ENCODE peak calls at places on chromosomes 11 and 22, in six cellular contexts. F, D, G, K, M and P are unnamed samples.

GRCh38 chr22:44003776-44004460 is 20.2 kb upstream of the PARVB start:
- DNase-seq in F (no peak), D (no peak), G (no peak), K (no peak), M (no peak), P (no peak)

GRCh38 chr11:75270896-75271415 is 30.4 kb downstream of the TPBGL start:
- DNase-seq in F (no peak), D (no peak), G (peak; percentile 50), K (peak; percentile 10), M (no peak), P (no peak)

GRCh38 chr11:110428956-110429613 is 663 bp upstream of the FDX1 start:
- DNase-seq in F (no peak), D (no peak), G (peak; percentile 29), K (no peak), M (no peak), P (peak; percentile 23)

GRCh38 chr11:35594680-35595079 is 23.6 kb upstream of the FJX1 start:
- DNase-seq in F (no peak), D (no peak), G (no peak), K (no peak), M (no peak), P (no peak)

GRCh38 chr11:116072776-116073175 is 568.6 kb upstream of the CADM1 start:
- DNase-seq in F (no peak), D (no peak), G (peak; percentile 18), K (peak; percentile 30), M (no peak), P (no peak)

GRCh38 chr11:116364357-116364756 is 408.4 kb downstream of the BUD13 start:
- DNase-seq in F (no peak), D (no peak), G (no peak), K (no peak), M (no peak), P (no peak)

GRCh38 chr22:17430298-17430900 is 61.1 kb downstream of the CECR2 start:
- DNase-seq in F (no peak), D (no peak), G (no peak), K (no peak), M (no peak), P (no peak)

GRCh38 chr11:7527029-7527428 is 13.2 kb downstream of the PPFIBP2 start:
- DNase-seq in F (no peak), D (no peak), G (no peak), K (no peak), M (no peak), P (peak; percentile 73)

GRCh38 chr11:61309141-61309540 is 14.0 kb upstream of the VWCE start:
- DNase-seq in F (no peak), D (no peak), G (no peak), K (no peak), M (no peak), P (no peak)

GRCh38 chr11:119993732-119994131 is 144.2 kb downstream of the TRIM29 start:
- DNase-seq in F (no peak), D (peak; percentile 43), G (no peak), K (peak; percentile 33), M (no peak), P (no peak)

GRCh38 chr11:100878474-100878873 is 191.4 kb downstream of the ARHGAP42 start:
- DNase-seq in F (no peak), D (no peak), G (no peak), K (no peak), M (no peak), P (no peak)

GRCh38 chr11:12287374-12288211 is 89.8 kb upstream of the PARVA start:
- DNase-seq in F (no peak), D (no peak), G (peak; percentile 7), K (peak; percentile 80), M (no peak), P (no peak)

GRCh38 chr22:17121235-17122195 is at the start of gene TMEM121B:
- DNase-seq in F (no peak), D (peak; percentile 92), G (no peak), K (peak; percentile 94), M (no peak), P (no peak)

GRCh38 chr11:255176-255575 is 18.4 kb downstream of the PSMD13 start:
- DNase-seq in F (no peak), D (no peak), G (no peak), K (no peak), M (no peak), P (no peak)

GRCh38 chr11:83275888-83276641 is 10.1 kb downstream of the CCDC90B start:
- DNase-seq in F (no peak), D (no peak), G (no peak), K (no peak), M (no peak), P (no peak)

GRCh38 chr11:68043349-68044144 is 4.7 kb downstream of the TCIRG1 start:
- DNase-seq in F (no peak), D (no peak), G (no peak), K (peak; percentile 57), M (no peak), P (no peak)

GRCh38 chr11:61293869-61294716 is 1.0 kb downstream of the VWCE start:
- DNase-seq in F (no peak), D (peak; percentile 46), G (peak; percentile 73), K (peak; percentile 81), M (peak; percentile 6), P (peak; percentile 8)

GRCh38 chr11:63020671-63021255 is 5.1 kb upstream of the SLC22A8 start:
- DNase-seq in F (peak; percentile 9), D (peak; percentile 30), G (no peak), K (no peak), M (no peak), P (no peak)

GRCh38 chr22:39456262-39457046 is at the start of gene MGAT3:
- DNase-seq in F (no peak), D (no peak), G (no peak), K (no peak), M (no peak), P (peak; percentile 36)

GRCh38 chr22:45162531-45162930 is 1.2 kb upstream of the NUP50 start:
- DNase-seq in F (no peak), D (no peak), G (no peak), K (no peak), M (no peak), P (no peak)

GRCh38 chr22:40853961-40854360 is 2.5 kb downstream of the ST13 start:
- DNase-seq in F (no peak), D (no peak), G (no peak), K (no peak), M (no peak), P (no peak)

GRCh38 chr22:22156716-22157499 is 87.7 kb upstream of the VPREB1 start:
- DNase-seq in F (peak; percentile 42), D (peak; percentile 48), G (peak; percentile 84), K (peak; percentile 80), M (peak; percentile 23), P (peak; percentile 24)

GRCh38 chr11:60872952-60873524 is 5.7 kb downstream of the ZP1 start:
- DNase-seq in F (no peak), D (no peak), G (no peak), K (no peak), M (no peak), P (peak; percentile 25)

GRCh38 chr22:46706060-46706459 is 32.0 kb downstream of the CERK start:
- DNase-seq in F (no peak), D (no peak), G (no peak), K (no peak), M (no peak), P (no peak)

GRCh38 chr11:296976-297665 is 2.2 kb downstream of the IFITM5 start:
- DNase-seq in F (no peak), D (no peak), G (no peak), K (no peak), M (no peak), P (no peak)

GRCh38 chr11:569273-569885 is 6.9 kb upstream of the PHRF1 start:
- DNase-seq in F (no peak), D (no peak), G (no peak), K (no peak), M (no peak), P (no peak)

GRCh38 chr11:65442952-65443351 is 20.4 kb downstream of the NEAT1 start:
- DNase-seq in F (no peak), D (no peak), G (no peak), K (no peak), M (no peak), P (no peak)

GRCh38 chr11:68935066-68935465 is 31.4 kb downstream of the IGHMBP2 start:
- DNase-seq in F (no peak), D (no peak), G (no peak), K (no peak), M (no peak), P (no peak)

GRCh38 chr11:115291391-115291744 is 212.8 kb downstream of the CADM1 start:
- DNase-seq in F (no peak), D (no peak), G (no peak), K (no peak), M (no peak), P (no peak)

GRCh38 chr22:28207281-28208030 is 288.4 kb upstream of the PITPNB start:
- DNase-seq in F (no peak), D (no peak), G (no peak), K (no peak), M (no peak), P (no peak)

GRCh38 chr11:42576318-42576717 is 735.5 kb upstream of the API5 start:
- DNase-seq in F (no peak), D (no peak), G (no peak), K (no peak), M (no peak), P (no peak)

GRCh38 chr11:67293090-67293489 is 4.0 kb downstream of the ANKRD13D start:
- DNase-seq in F (no peak), D (no peak), G (no peak), K (no peak), M (no peak), P (no peak)